ENCODE peak calls at places on chromosomes 3 and 15, in seven cellular contexts. One of them, this sample, is unnamed.

GRCh38 chr3:66499881-66500574 is 794 bp downstream of the LRIG1 start:
- DNase-seq in GM12878: no peak
- DNase-seq in SK-N-SH: peak; percentile 71
- DNase-seq in H1: peak; percentile 62
- DNase-seq in HepG2: no peak
- DNase-seq in HCT116: no peak
- DNase-seq in K562: no peak
- DNase-seq in this sample: no peak

GRCh38 chr3:120450261-120450913 is 405 bp downstream of the FSTL1 start:
- DNase-seq in SK-N-SH: no peak
- DNase-seq in HepG2: no peak
- DNase-seq in H1: peak; percentile 57
- DNase-seq in GM12878: no peak
- DNase-seq in K562: no peak
- DNase-seq in HCT116: no peak
- DNase-seq in this sample: no peak

GRCh38 chr3:49054344-49054862 is 25.2 kb upstream of the IMPDH2 start:
- DNase-seq in HepG2: no peak
- DNase-seq in SK-N-SH: no peak
- DNase-seq in K562: no peak
- DNase-seq in HCT116: no peak
- DNase-seq in H1: no peak
- DNase-seq in GM12878: no peak
- DNase-seq in this sample: no peak

GRCh38 chr3:197487911-197488391 is 67.8 kb downstream of the BDH1 start:
- DNase-seq in H1: no peak
- DNase-seq in K562: peak; percentile 28
- DNase-seq in GM12878: no peak
- DNase-seq in HepG2: peak; percentile 72
- DNase-seq in HCT116: no peak
- DNase-seq in SK-N-SH: no peak
- DNase-seq in this sample: peak; percentile 81

GRCh38 chr3:102206506-102207145 is 228.2 kb upstream of the ZPLD1 start:
- DNase-seq in HCT116: no peak
- DNase-seq in SK-N-SH: no peak
- DNase-seq in H1: no peak
- DNase-seq in K562: no peak
- DNase-seq in HepG2: no peak
- DNase-seq in GM12878: no peak
- DNase-seq in this sample: no peak

GRCh38 chr3:102447272-102447671 is 12.5 kb downstream of the ZPLD1 start:
- DNase-seq in HCT116: no peak
- DNase-seq in HepG2: no peak
- DNase-seq in GM12878: no peak
- DNase-seq in SK-N-SH: no peak
- DNase-seq in K562: no peak
- DNase-seq in H1: no peak
- DNase-seq in this sample: no peak

GRCh38 chr3:185332026-185332735 is 30.8 kb upstream of the MAP3K13 start:
- DNase-seq in H1: no peak
- DNase-seq in HepG2: peak; percentile 87
- DNase-seq in GM12878: peak; percentile 52
- DNase-seq in SK-N-SH: no peak
- DNase-seq in HCT116: no peak
- DNase-seq in K562: no peak
- DNase-seq in this sample: no peak

GRCh38 chr3:172449468-172450149 is 1.4 kb upstream of the GHSR start:
- DNase-seq in HCT116: no peak
- DNase-seq in HepG2: no peak
- DNase-seq in K562: peak; percentile 48
- DNase-seq in H1: peak; percentile 84
- DNase-seq in SK-N-SH: peak; percentile 50
- DNase-seq in GM12878: no peak
- DNase-seq in this sample: no peak

DNA sequence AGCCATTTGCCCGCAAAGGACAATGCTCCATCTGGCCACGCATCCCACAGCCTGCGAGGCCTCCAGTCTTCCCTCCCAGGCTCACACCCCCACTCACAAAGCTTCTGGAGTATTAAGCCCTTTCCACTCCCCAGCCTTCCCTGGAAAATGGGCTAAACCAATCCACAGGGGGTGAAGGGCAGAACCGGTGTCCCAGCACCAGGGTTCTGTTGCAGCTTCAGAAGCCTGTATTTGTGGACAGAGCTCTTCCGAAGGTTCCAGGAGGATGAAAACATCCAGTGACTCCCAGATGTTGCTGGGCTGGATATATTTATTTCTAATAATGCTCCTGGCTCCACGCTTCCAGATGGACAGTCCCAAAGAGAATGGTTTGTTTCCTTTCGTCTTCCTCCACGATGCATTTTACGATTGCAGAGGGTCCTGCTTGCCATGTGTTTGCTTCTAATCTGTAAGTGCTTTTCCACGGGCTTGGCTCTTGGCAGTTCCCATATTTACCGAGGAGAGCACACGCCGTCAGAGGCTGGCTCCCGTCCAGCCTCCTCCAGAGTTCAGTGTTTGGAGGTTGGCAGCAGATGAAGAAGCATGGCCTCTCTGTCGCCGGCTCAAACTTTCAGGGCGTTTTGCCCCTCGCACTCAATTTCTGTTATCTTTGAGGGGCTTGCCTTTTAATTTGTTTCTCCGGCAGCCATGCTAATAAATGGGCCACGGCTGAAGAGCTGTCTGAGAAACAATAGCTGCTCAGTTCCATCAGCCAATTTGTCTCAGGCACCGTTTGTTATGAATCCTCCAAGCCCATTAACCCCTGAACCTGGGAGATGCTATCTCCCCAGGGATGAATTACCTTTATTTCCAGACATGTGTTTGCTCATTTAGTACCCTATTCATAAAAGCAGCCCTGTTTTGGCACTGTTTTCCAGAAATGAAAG is 367.9 kb upstream of the PROK2 start:
- DNase-seq in K562: peak; percentile 60
- DNase-seq in H1: no peak
- DNase-seq in GM12878: no peak
- DNase-seq in SK-N-SH: peak; percentile 73
- DNase-seq in HCT116: peak; percentile 21
- DNase-seq in HepG2: peak; percentile 39
- DNase-seq in this sample: no peak
- TF ChIP-seq SIN3A in K562: no peak
- TF ChIP-seq SIN3A in H1: no peak
- TF ChIP-seq SIN3A in GM12878: no peak
- TF ChIP-seq SIN3A in SK-N-SH: peak; percentile 36
- TF ChIP-seq SIN3A in HCT116: no peak
- TF ChIP-seq SIN3A in HepG2: peak; percentile 13
- TF ChIP-seq SIN3A in this sample: no peak

GRCh38 chr15:64456634-64457108 is 3.7 kb upstream of the ZNF609 start:
- DNase-seq in HepG2: peak; percentile 20
- DNase-seq in SK-N-SH: no peak
- DNase-seq in K562: peak; percentile 26
- DNase-seq in HCT116: no peak
- DNase-seq in GM12878: no peak
- DNase-seq in H1: no peak
- DNase-seq in this sample: no peak
- H3K4me3 ChIP-seq in HepG2: no peak overlapping the region
- H3K4me3 ChIP-seq in SK-N-SH: no peak overlapping the region
- H3K4me3 ChIP-seq in K562: no peak overlapping the region
- H3K4me3 ChIP-seq in HCT116: no peak overlapping the region
- H3K4me3 ChIP-seq in GM12878: no peak overlapping the region
- H3K4me3 ChIP-seq in H1: no peak overlapping the region
- H3K4me3 ChIP-seq in this sample: no peak overlapping the region

DNA sequence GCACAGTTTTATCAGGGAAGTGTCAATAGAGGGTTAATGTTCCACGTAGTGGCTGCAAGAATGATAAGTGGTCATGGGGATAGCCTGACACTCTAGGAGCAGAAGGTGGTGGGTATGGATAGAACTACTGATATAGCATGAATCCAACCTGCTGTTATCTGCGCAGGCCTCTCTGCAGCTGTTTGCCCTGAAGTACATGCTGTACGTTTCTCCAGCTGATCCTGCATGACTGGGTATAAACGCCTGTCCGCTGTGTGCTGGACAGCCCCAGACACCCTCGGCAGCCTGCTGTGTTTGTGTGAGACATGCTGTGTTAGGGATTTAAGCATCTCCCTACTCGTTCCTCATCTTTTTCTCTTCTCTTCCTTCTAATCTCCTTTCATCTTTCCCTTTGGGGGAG is 87.1 kb downstream of the LPP start:
- DNase-seq in H1: no peak
- DNase-seq in HepG2: no peak
- DNase-seq in SK-N-SH: no peak
- DNase-seq in HCT116: no peak
- DNase-seq in K562: no peak
- DNase-seq in GM12878: no peak
- DNase-seq in this sample: no peak
- H3K4me1 ChIP-seq in H1: no peaks in the 10 kb centered on the region
- H3K4me1 ChIP-seq in HepG2: peaks cover 15% of the 10 kb centered on the region
- H3K4me1 ChIP-seq in SK-N-SH: no peaks in the 10 kb centered on the region
- H3K4me1 ChIP-seq in HCT116: peaks cover 12% of the 10 kb centered on the region
- H3K4me1 ChIP-seq in K562: no peaks in the 10 kb centered on the region
- H3K4me1 ChIP-seq in GM12878: no peaks in the 10 kb centered on the region
- H3K4me1 ChIP-seq in this sample: peaks cover 31% of the 10 kb centered on the region

GRCh38 chr3:73031573-73032103 is 29.8 kb upstream of the EBLN2 start:
- DNase-seq in HepG2: no peak
- DNase-seq in HCT116: no peak
- DNase-seq in SK-N-SH: no peak
- DNase-seq in K562: no peak
- DNase-seq in GM12878: no peak
- DNase-seq in H1: no peak
- DNase-seq in this sample: no peak
- TF ChIP-seq SIN3A in HepG2: no peak
- TF ChIP-seq SIN3A in HCT116: no peak
- TF ChIP-seq SIN3A in SK-N-SH: no peak
- TF ChIP-seq SIN3A in K562: no peak
- TF ChIP-seq SIN3A in GM12878: no peak
- TF ChIP-seq SIN3A in H1: no peak
- TF ChIP-seq SIN3A in this sample: no peak

DNA sequence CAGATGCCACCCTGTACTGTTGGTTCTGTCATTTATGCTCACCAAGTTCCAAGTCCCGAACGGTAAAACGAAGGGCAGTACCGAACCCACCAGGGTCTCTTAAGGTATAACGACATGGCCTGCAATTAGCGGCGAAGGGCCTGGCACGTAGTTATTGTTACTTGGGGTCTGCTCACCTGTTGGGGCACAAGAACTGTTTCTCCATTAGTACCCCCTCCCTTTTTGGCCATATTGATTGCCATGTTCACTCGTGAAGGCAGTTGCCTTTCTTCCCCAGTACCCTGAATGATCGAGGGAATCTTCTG is 435 bp downstream of the IL17RB start:
- DNase-seq in H1: no peak
- DNase-seq in GM12878: no peak
- DNase-seq in SK-N-SH: no peak
- DNase-seq in K562: no peak
- DNase-seq in HepG2: no peak
- DNase-seq in HCT116: no peak
- DNase-seq in this sample: no peak
- H3K4me3 ChIP-seq in H1: peak overlapping the region; percentile 79
- H3K4me3 ChIP-seq in GM12878: peak overlapping the region; percentile 73
- H3K4me3 ChIP-seq in SK-N-SH: no peak overlapping the region
- H3K4me3 ChIP-seq in K562: no peak overlapping the region
- H3K4me3 ChIP-seq in HepG2: peak overlapping the region; percentile 92
- H3K4me3 ChIP-seq in HCT116: peak overlapping the region; percentile 45
- H3K4me3 ChIP-seq in this sample: peak overlapping the region; percentile 73

GRCh38 chr3:15634671-15635661 is 33.4 kb downstream of the BTD start:
- DNase-seq in HCT116: no peak
- DNase-seq in K562: no peak
- DNase-seq in HepG2: no peak
- DNase-seq in SK-N-SH: peak; percentile 33
- DNase-seq in GM12878: no peak
- DNase-seq in H1: no peak
- DNase-seq in this sample: no peak

GRCh38 chr3:15636028-15636709 is 34.6 kb downstream of the BTD start:
- DNase-seq in SK-N-SH: no peak
- DNase-seq in HepG2: no peak
- DNase-seq in GM12878: no peak
- DNase-seq in K562: no peak
- DNase-seq in H1: no peak
- DNase-seq in HCT116: peak; percentile 67
- DNase-seq in this sample: no peak

GRCh38 chr3:15637131-15637951 is 35.8 kb downstream of the BTD start:
- DNase-seq in HCT116: no peak
- DNase-seq in HepG2: no peak
- DNase-seq in GM12878: peak; percentile 58
- DNase-seq in SK-N-SH: peak; percentile 33
- DNase-seq in H1: no peak
- DNase-seq in K562: no peak
- DNase-seq in this sample: no peak

GRCh38 chr3:15638193-15638890 is 36.8 kb downstream of the BTD start:
- DNase-seq in K562: no peak
- DNase-seq in HCT116: no peak
- DNase-seq in H1: no peak
- DNase-seq in HepG2: no peak
- DNase-seq in GM12878: no peak
- DNase-seq in SK-N-SH: no peak
- DNase-seq in this sample: no peak

GRCh38 chr3:15638891-15639262 is 37.3 kb downstream of the BTD start:
- DNase-seq in HCT116: no peak
- DNase-seq in GM12878: peak; percentile 57
- DNase-seq in HepG2: no peak
- DNase-seq in K562: no peak
- DNase-seq in H1: no peak
- DNase-seq in SK-N-SH: no peak
- DNase-seq in this sample: no peak
- H3K4me1 ChIP-seq in HCT116: peaks cover 20% of the 10 kb centered on the region
- H3K4me1 ChIP-seq in GM12878: peaks cover 32% of the 10 kb centered on the region
- H3K4me1 ChIP-seq in HepG2: no peaks in the 10 kb centered on the region
- H3K4me1 ChIP-seq in K562: no peaks in the 10 kb centered on the region
- H3K4me1 ChIP-seq in H1: peaks cover 2% of the 10 kb centered on the region
- H3K4me1 ChIP-seq in SK-N-SH: peaks cover 32% of the 10 kb centered on the region
- H3K4me1 ChIP-seq in this sample: peaks cover 35% of the 10 kb centered on the region

DNA sequence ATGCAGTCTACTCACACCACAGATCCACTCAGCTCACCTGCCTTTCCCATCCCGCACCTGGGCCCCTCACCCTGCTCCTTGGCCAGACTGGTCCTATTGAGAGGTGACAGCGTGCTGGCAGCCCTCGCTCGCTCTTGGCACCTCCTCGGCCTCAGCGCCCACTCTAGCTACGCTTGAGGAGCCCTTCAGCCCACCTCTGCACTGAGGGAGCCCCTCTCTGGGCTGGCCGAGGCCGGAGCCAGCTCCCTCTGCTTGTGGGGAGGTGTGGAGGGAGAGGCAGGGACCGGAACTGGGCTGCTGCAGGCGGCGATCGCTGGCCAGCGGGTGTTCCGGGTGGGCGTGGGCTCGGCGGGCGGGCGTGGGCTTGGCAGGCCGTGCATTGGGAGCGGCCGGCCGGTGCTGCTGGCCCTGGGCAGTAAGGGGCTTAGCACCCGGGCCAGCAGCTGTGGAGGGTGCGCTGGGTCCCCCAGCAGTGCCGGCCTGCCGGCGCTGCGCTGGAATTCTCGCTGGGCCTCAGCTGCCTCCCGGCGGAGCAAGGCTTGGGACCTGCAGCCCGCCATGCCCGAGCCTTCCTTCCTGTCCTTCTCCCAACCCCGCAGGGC is 45.5 kb upstream of the USP3 start:
- DNase-seq in GM12878: no peak
- DNase-seq in K562: no peak
- DNase-seq in SK-N-SH: no peak
- DNase-seq in HCT116: no peak
- DNase-seq in HepG2: no peak
- DNase-seq in H1: no peak
- DNase-seq in this sample: no peak
- TF ChIP-seq SIN3A in GM12878: no peak
- TF ChIP-seq SIN3A in K562: no peak
- TF ChIP-seq SIN3A in SK-N-SH: no peak
- TF ChIP-seq SIN3A in HCT116: no peak
- TF ChIP-seq SIN3A in HepG2: no peak
- TF ChIP-seq SIN3A in H1: no peak
- TF ChIP-seq SIN3A in this sample: no peak